ENCODE peak calls at places on chromosomes 13 and 19, in seven cellular contexts. G, I, W, N, M, O and X are unnamed samples.

GRCh38 chr13:76516013-76516412 is 370.2 kb downstream of the KCTD12 start:
- DNase-seq in M (no peak), O (no peak), N (peak), W (no peak), I (no peak), G (no peak), X (no peak)

GRCh38 chr13:47798906-47799305 is 202.2 kb downstream of the SUCLA2 start:
- DNase-seq in G (no peak), M (no peak), I (no peak), W (no peak), O (no peak), N (peak), X (no peak)

GRCh38 chr13:73299787-73300186 is 241.0 kb downstream of the KLF5 start:
- DNase-seq in O (no peak), M (no peak), I (no peak), G (no peak), N (peak), W (no peak), X (no peak)

GRCh38 chr13:20332361-20333096 is 100.4 kb upstream of the GJB6 start:
- DNase-seq in N (peak), G (no peak), W (no peak), O (no peak), M (no peak), I (no peak), X (no peak)

GRCh38 chr19:31127132-31127967 is 221.9 kb downstream of the TSHZ3 start:
- DNase-seq in N (peak), W (peak), G (peak), O (no peak), I (no peak), M (no peak), X (no peak)

GRCh38 chr13:30394798-30395191 is 27.5 kb upstream of the UBE2L5 start:
- DNase-seq in O (no peak), W (no peak), N (no peak), I (no peak), G (no peak), M (no peak), X (peak)

GRCh38 chr13:22018297-22019210 is 347.7 kb downstream of the FGF9 start:
- DNase-seq in I (no peak), M (no peak), O (no peak), N (no peak), G (no peak), W (no peak), X (no peak)

GRCh38 chr19:3140667-3141038 is 4.8 kb downstream of the GNA15 start:
- DNase-seq in I (no peak), M (no peak), G (no peak), N (no peak), O (no peak), W (no peak), X (no peak)

GRCh38 chr19:15563325-15563794 is 51.7 kb upstream of the CYP4F8 start:
- DNase-seq in G (no peak), M (no peak), W (peak), N (no peak), I (peak), O (no peak), X (no peak)

GRCh38 chr19:47036233-47036651 is 12.2 kb downstream of the TMEM160 start:
- DNase-seq in G (peak), W (peak), O (no peak), N (peak), M (peak), I (no peak), X (no peak)

GRCh38 chr13:102852556-102852955 is 6.7 kb downstream of the ERCC5 start:
- DNase-seq in O (no peak), G (no peak), W (no peak), N (no peak), I (no peak), M (no peak), X (no peak)

GRCh38 chr13:79593121-79593520 is 112.2 kb downstream of the NDFIP2 start:
- DNase-seq in M (no peak), I (no peak), O (no peak), W (no peak), G (no peak), N (peak), X (no peak)

GRCh38 chr19:43124360-43124759 is 41.9 kb upstream of the PSG2 start:
- DNase-seq in O (no peak), I (no peak), W (no peak), G (no peak), M (no peak), N (no peak), X (no peak)

GRCh38 chr13:34361528-34361927 is 543.6 kb downstream of the RFC3 start:
- DNase-seq in N (peak), G (no peak), W (no peak), I (no peak), M (no peak), O (no peak), X (no peak)